ENCODE peak calls at places on chromosome 21, in five cellular contexts. H is A549, I is left ventricle myocardium inferior, L is HL-60, E is SJCRH30. O is an unnamed sample.

GRCh38 chr21:16309250-16309971 is 579.6 kb downstream of the USP25 start:
- DNase-seq in H (no peak), I (no peak), L (no peak), E (no peak), O (no peak)

GRCh38 chr21:28375708-28376385 is 616.8 kb downstream of the LTN1 start:
- DNase-seq in H (no peak), I (no peak), L (no peak), E (no peak), O (peak; percentile 80)

GRCh38 chr21:32889596-32889995 is 118.0 kb upstream of the PAXBP1 start:
- DNase-seq in H (no peak), I (no peak), L (no peak), E (no peak), O (no peak)

GRCh38 chr21:14687277-14687642 is 141.1 kb upstream of the SAMSN1 start:
- DNase-seq in H (no peak), I (no peak), L (peak; percentile 43), E (no peak), O (no peak)

GRCh38 chr21:34131586-34131985 is 58.2 kb downstream of the MRPS6 start:
- DNase-seq in H (no peak), I (no peak), L (no peak), E (no peak), O (no peak)

GRCh38 chr21:35219291-35219690 is 170.2 kb upstream of the RUNX1 start:
- DNase-seq in H (no peak), I (no peak), L (no peak), E (no peak), O (no peak)

GRCh38 chr21:22855581-22855980 is 1857.4 kb downstream of the NCAM2 start:
- DNase-seq in H (no peak), I (no peak), L (no peak), E (no peak), O (no peak)

GRCh38 chr21:38228115-38228514 is 28.7 kb upstream of the KCNJ15 start:
- DNase-seq in H (no peak), I (no peak), L (no peak), E (no peak), O (no peak)

GRCh38 chr21:31630062-31630711 is 29.3 kb upstream of the SOD1 start:
- DNase-seq in H (peak; percentile 8), I (no peak), L (no peak), E (peak; percentile 71), O (peak; percentile 86)

GRCh38 chr21:38626311-38626710 is 128.0 kb upstream of the ERG start:
- DNase-seq in H (no peak), I (no peak), L (no peak), E (no peak), O (no peak)

GRCh38 chr21:34690793-34691175 is 22.0 kb downstream of the CLIC6 start:
- DNase-seq in H (no peak), I (no peak), L (no peak), E (no peak), O (no peak)

GRCh38 chr21:38376235-38376634 is 119.4 kb downstream of the KCNJ15 start:
- DNase-seq in H (no peak), I (no peak), L (no peak), E (no peak), O (no peak)

GRCh38 chr21:41752231-41752681 is 14.6 kb downstream of the RIPK4 start:
- DNase-seq in H (no peak), I (no peak), L (no peak), E (peak; percentile 32), O (peak; percentile 65)

GRCh38 chr21:37370152-37371040 is 3.8 kb downstream of the DYRK1A start:
- DNase-seq in H (no peak), I (no peak), L (no peak), E (no peak), O (peak; percentile 38)

DNA sequence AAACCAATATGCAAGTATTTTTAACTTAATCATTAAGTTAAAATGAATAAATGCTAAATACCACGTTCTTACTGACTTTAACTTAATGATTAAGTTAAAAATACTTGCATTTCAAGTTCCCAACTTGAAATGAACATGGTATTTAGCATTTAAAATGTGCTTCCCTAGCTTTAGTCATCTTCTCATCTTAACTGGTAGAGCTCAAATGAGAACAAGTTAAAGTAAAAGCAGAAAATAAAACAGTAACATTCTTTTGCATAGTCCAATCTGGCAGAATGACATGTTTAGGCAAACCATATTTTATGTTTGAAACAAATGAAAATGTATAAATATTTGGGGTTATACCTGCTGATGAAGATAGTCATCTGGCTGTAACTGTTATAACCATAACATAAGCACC is 186.0 kb downstream of the APP start:
- DNase-seq in H (no peak), I (no peak), L (no peak), E (no peak), O (no peak)
- H3K4me3 ChIP-seq in H (no peak overlapping the region), I (no peak overlapping the region), L (no peak overlapping the region), E (no peak overlapping the region), O (no peak overlapping the region)

GRCh38 chr21:43809853-43810504 is 20.6 kb downstream of the RRP1 start:
- DNase-seq in H (no peak), I (no peak), L (no peak), E (no peak), O (no peak)

GRCh38 chr21:43812139-43812821 is 22.9 kb downstream of the RRP1 start:
- DNase-seq in H (no peak), I (no peak), L (no peak), E (no peak), O (no peak)

GRCh38 chr21:43812957-43813730 is 23.8 kb downstream of the RRP1 start:
- DNase-seq in H (no peak), I (no peak), L (no peak), E (no peak), O (no peak)

GRCh38 chr21:43810505-43811261 is 21.3 kb downstream of the RRP1 start:
- DNase-seq in H (peak; percentile 78), I (peak; percentile 87), L (no peak), E (peak; percentile 87), O (no peak)

GRCh38 chr21:43811262-43812105 is 22.1 kb downstream of the RRP1 start:
- DNase-seq in H (no peak), I (no peak), L (no peak), E (peak; percentile 58), O (no peak)
- H3K4me3 ChIP-seq in H (no peak overlapping the region), I (peak overlapping the region; percentile 41), L (peak overlapping the region; percentile 41), E (no peak overlapping the region), O (no peak overlapping the region)

GRCh38 chr21:45574081-45574501 is 31.9 kb upstream of the SLC19A1 start:
- DNase-seq in H (no peak), I (peak; percentile 9), L (no peak), E (no peak), O (no peak)

GRCh38 chr21:45572231-45572630 is 30.0 kb upstream of the SLC19A1 start:
- DNase-seq in H (no peak), I (peak; percentile 3), L (no peak), E (no peak), O (no peak)

GRCh38 chr21:45573452-45574035 is 31.3 kb upstream of the SLC19A1 start:
- DNase-seq in H (no peak), I (no peak), L (no peak), E (no peak), O (no peak)

GRCh38 chr21:45571641-45572040 is 29.4 kb upstream of the SLC19A1 start:
- DNase-seq in H (no peak), I (peak; percentile 3), L (no peak), E (no peak), O (no peak)

GRCh38 chr21:45572783-45573451 is 30.7 kb upstream of the SLC19A1 start:
- DNase-seq in H (no peak), I (no peak), L (no peak), E (no peak), O (no peak)
- H3K4me3 ChIP-seq in H (no peak overlapping the region), I (no peak overlapping the region), L (no peak overlapping the region), E (no peak overlapping the region), O (no peak overlapping the region)

DNA sequence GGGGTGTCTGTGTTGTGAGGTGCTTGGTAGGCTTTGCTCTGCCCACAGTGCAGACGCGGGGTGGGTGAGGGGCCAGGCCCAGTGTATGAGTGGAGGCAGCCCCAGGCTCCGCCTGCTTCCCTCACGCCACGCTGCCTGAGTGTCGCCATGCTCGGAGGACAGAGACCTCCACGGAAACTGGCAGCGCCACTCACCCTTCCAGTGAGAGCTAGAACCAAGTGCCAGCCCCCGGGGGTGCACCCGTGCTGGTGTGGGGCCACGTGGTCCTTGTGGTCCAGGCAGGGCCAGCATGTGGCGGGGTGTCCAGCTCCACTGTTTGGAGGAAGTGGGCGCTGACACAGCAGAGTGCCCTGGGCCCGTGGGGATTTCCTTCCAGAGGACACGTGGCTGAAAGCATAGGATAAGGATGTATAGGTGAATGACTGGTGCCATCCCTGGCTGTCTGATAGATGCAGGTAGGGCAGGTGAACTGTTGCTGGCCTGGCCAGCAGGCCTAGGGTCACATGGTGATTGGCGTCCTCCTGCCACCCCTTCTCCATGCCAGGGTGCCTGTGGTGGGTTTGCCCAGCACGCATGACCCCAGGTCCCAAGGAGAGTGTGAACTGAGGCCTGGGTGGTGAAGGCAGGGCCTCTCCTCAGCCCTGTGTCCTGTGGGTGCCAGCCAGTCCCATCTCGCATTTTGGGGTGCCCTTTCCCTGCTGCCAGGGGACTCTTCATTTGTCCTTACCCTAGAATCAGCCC is 3.8 kb downstream of the LRRC3 start:
- DNase-seq in H (no peak), I (no peak), L (no peak), E (no peak), O (no peak)
- H3K4me3 ChIP-seq in H (no peak overlapping the region), I (no peak overlapping the region), L (no peak overlapping the region), E (no peak overlapping the region), O (no peak overlapping the region)